ENCODE peak calls at places on chromosomes 1 and 21, in four cellular contexts. One of them, this sample, is unnamed.

GRCh38 chr1:153705484-153705883 is 22.4 kb upstream of the INTS3 start:
- DNase-seq in heart right ventricle: no peak
- DNase-seq in spleen: no peak
- DNase-seq in OCI-LY7: no peak
- DNase-seq in this sample: no peak

GRCh38 chr1:39576016-39576657 is 453 bp downstream of the PABPC4 start:
- DNase-seq in heart right ventricle: no peak
- DNase-seq in spleen: peak; percentile 86
- DNase-seq in OCI-LY7: peak; percentile 58
- DNase-seq in this sample: no peak

GRCh38 chr1:83950106-83950661 is 48.7 kb downstream of the TTLL7 start:
- DNase-seq in heart right ventricle: no peak
- DNase-seq in spleen: no peak
- DNase-seq in OCI-LY7: no peak
- DNase-seq in this sample: no peak

GRCh38 chr1:26789953-26790352 is 2.2 kb downstream of the PIGV start:
- DNase-seq in heart right ventricle: no peak
- DNase-seq in spleen: no peak
- DNase-seq in OCI-LY7: no peak
- DNase-seq in this sample: no peak

GRCh38 chr1:65149391-65149729 is 1.4 kb downstream of the AK4 start:
- DNase-seq in heart right ventricle: no peak
- DNase-seq in spleen: no peak
- DNase-seq in OCI-LY7: no peak
- DNase-seq in this sample: no peak

GRCh38 chr1:37233606-37234005 is 199.3 kb upstream of the GRIK3 start:
- DNase-seq in heart right ventricle: no peak
- DNase-seq in spleen: no peak
- DNase-seq in OCI-LY7: no peak
- DNase-seq in this sample: no peak

GRCh38 chr1:9700340-9700739 is 48.8 kb downstream of the PIK3CD start:
- DNase-seq in heart right ventricle: no peak
- DNase-seq in spleen: no peak
- DNase-seq in OCI-LY7: no peak
- DNase-seq in this sample: no peak

GRCh38 chr1:110874303-110875215 is 1.6 kb downstream of the CD53 start:
- DNase-seq in heart right ventricle: no peak
- DNase-seq in spleen: no peak
- DNase-seq in OCI-LY7: peak; percentile 28
- DNase-seq in this sample: peak; percentile 30

GRCh38 chr1:151282883-151283725 is 1.0 kb downstream of the ZNF687 start:
- DNase-seq in heart right ventricle: peak; percentile 32
- DNase-seq in spleen: peak; percentile 90
- DNase-seq in OCI-LY7: peak; percentile 35
- DNase-seq in this sample: peak; percentile 31

GRCh38 chr1:232643227-232643626 is 13.3 kb upstream of the SIPA1L2 start:
- DNase-seq in heart right ventricle: no peak
- DNase-seq in spleen: no peak
- DNase-seq in OCI-LY7: no peak
- DNase-seq in this sample: no peak

GRCh38 chr21:44578371-44579055 is 1.9 kb downstream of the KRTAP10-5 start:
- DNase-seq in heart right ventricle: no peak
- DNase-seq in spleen: peak; percentile 41
- DNase-seq in OCI-LY7: no peak
- DNase-seq in this sample: no peak

GRCh38 chr1:200334661-200335256 is 75.1 kb downstream of the ZNF281 start:
- DNase-seq in heart right ventricle: no peak
- DNase-seq in spleen: no peak
- DNase-seq in OCI-LY7: no peak
- DNase-seq in this sample: no peak

GRCh38 chr1:168234846-168235547 is 9.2 kb downstream of the SFT2D2 start:
- DNase-seq in heart right ventricle: no peak
- DNase-seq in spleen: no peak
- DNase-seq in OCI-LY7: peak; percentile 52
- DNase-seq in this sample: peak; percentile 41

GRCh38 chr1:119367332-119368124 is 1.1 kb upstream of the HAO2 start:
- DNase-seq in heart right ventricle: no peak
- DNase-seq in spleen: no peak
- DNase-seq in OCI-LY7: peak; percentile 9
- DNase-seq in this sample: peak; percentile 16

GRCh38 chr1:58619286-58620054 is 42.4 kb upstream of the TACSTD2 start:
- DNase-seq in heart right ventricle: peak; percentile 8
- DNase-seq in spleen: no peak
- DNase-seq in OCI-LY7: no peak
- DNase-seq in this sample: no peak

GRCh38 chr1:37477946-37478345 is 3.6 kb downstream of the ZC3H12A start:
- DNase-seq in heart right ventricle: no peak
- DNase-seq in spleen: peak; percentile 79
- DNase-seq in OCI-LY7: no peak
- DNase-seq in this sample: no peak

GRCh38 chr1:21332691-21333449 is 42.6 kb upstream of the ECE1 start:
- DNase-seq in heart right ventricle: peak; percentile 5
- DNase-seq in spleen: no peak
- DNase-seq in OCI-LY7: no peak
- DNase-seq in this sample: no peak

GRCh38 chr1:119453021-119453420 is 38.1 kb downstream of the HSD3B2 start:
- DNase-seq in heart right ventricle: no peak
- DNase-seq in spleen: no peak
- DNase-seq in OCI-LY7: no peak
- DNase-seq in this sample: no peak

GRCh38 chr1:43054961-43055360 is 96.3 kb upstream of the SLC2A1 start:
- DNase-seq in heart right ventricle: no peak
- DNase-seq in spleen: no peak
- DNase-seq in OCI-LY7: no peak
- DNase-seq in this sample: no peak

GRCh38 chr21:44761011-44761729 is 40.5 kb downstream of the UBE2G2 start:
- DNase-seq in heart right ventricle: no peak
- DNase-seq in spleen: peak; percentile 35
- DNase-seq in OCI-LY7: peak; percentile 45
- DNase-seq in this sample: peak; percentile 66

GRCh38 chr21:15210235-15210678 is 145.5 kb upstream of the NRIP1 start:
- DNase-seq in heart right ventricle: no peak
- DNase-seq in spleen: peak; percentile 73
- DNase-seq in OCI-LY7: no peak
- DNase-seq in this sample: peak; percentile 50

GRCh38 chr21:17512245-17513213 is at the start of gene CXADR:
- DNase-seq in heart right ventricle: peak; percentile 63
- DNase-seq in spleen: peak; percentile 89
- DNase-seq in OCI-LY7: peak; percentile 93
- DNase-seq in this sample: peak; percentile 93

GRCh38 chr1:185632659-185633428 is 101.3 kb upstream of the HMCN1 start:
- DNase-seq in heart right ventricle: no peak
- DNase-seq in spleen: no peak
- DNase-seq in OCI-LY7: no peak
- DNase-seq in this sample: no peak

GRCh38 chr1:58858344-58858673 is 74.5 kb upstream of the JUN start:
- DNase-seq in heart right ventricle: no peak
- DNase-seq in spleen: no peak
- DNase-seq in OCI-LY7: peak; percentile 64
- DNase-seq in this sample: no peak

GRCh38 chr1:80893140-80893539 is 907.6 kb upstream of the ADGRL2 start:
- DNase-seq in heart right ventricle: no peak
- DNase-seq in spleen: no peak
- DNase-seq in OCI-LY7: no peak
- DNase-seq in this sample: no peak

GRCh38 chr1:6915999-6916565 is 130.8 kb downstream of the CAMTA1 start:
- DNase-seq in heart right ventricle: no peak
- DNase-seq in spleen: no peak
- DNase-seq in OCI-LY7: no peak
- DNase-seq in this sample: no peak

GRCh38 chr1:147169840-147170674 is 2.2 kb downstream of the PRKAB2 start:
- DNase-seq in heart right ventricle: no peak
- DNase-seq in spleen: no peak
- DNase-seq in OCI-LY7: no peak
- DNase-seq in this sample: peak; percentile 17
- H3K4me3 ChIP-seq in heart right ventricle: peak overlapping the region; percentile 96
- H3K4me3 ChIP-seq in spleen: no peak overlapping the region
- H3K4me3 ChIP-seq in OCI-LY7: peak overlapping the region; percentile 87
- H3K4me3 ChIP-seq in this sample: peak overlapping the region; percentile 95

GRCh38 chr1:226655251-226656163 is 83.6 kb downstream of the ITPKB start:
- DNase-seq in heart right ventricle: no peak
- DNase-seq in spleen: peak; percentile 86
- DNase-seq in OCI-LY7: peak; percentile 69
- DNase-seq in this sample: no peak

GRCh38 chr1:226652613-226653012 is 86.5 kb downstream of the ITPKB start:
- DNase-seq in heart right ventricle: no peak
- DNase-seq in spleen: peak; percentile 77
- DNase-seq in OCI-LY7: no peak
- DNase-seq in this sample: no peak

GRCh38 chr1:226654508-226655124 is 84.5 kb downstream of the ITPKB start:
- DNase-seq in heart right ventricle: no peak
- DNase-seq in spleen: peak; percentile 75
- DNase-seq in OCI-LY7: no peak
- DNase-seq in this sample: no peak

GRCh38 chr1:226653311-226653921 is 85.7 kb downstream of the ITPKB start:
- DNase-seq in heart right ventricle: no peak
- DNase-seq in spleen: peak; percentile 89
- DNase-seq in OCI-LY7: peak; percentile 94
- DNase-seq in this sample: peak; percentile 40

DNA sequence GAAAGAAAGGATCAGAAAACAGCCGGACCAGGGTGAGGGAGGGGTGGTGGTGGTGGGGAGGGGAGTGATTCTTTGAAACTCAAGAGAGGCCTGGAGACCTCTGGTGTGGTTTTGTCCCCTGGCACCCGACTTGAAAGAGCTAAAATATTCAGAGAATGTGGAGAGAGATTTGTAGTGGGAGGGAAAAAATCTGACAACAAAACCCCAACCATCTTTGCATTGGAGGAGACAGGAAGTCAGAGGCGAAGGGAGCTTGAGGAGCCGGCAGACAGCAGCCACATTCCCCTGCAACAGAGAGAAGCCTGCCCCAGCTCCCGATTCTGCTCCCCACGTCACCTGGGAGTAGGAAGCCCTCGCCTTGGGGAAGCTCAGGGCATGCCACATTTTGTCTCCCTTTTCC is 85.0 kb downstream of the ITPKB start:
- DNase-seq in heart right ventricle: no peak
- DNase-seq in spleen: peak; percentile 74
- DNase-seq in OCI-LY7: no peak
- DNase-seq in this sample: no peak
- H3K4me1 ChIP-seq in heart right ventricle: peaks cover 56% of the 10 kb centered on the region
- H3K4me1 ChIP-seq in spleen: peaks cover 17% of the 10 kb centered on the region
- H3K4me1 ChIP-seq in OCI-LY7: no peaks in the 10 kb centered on the region
- H3K4me1 ChIP-seq in this sample: peaks cover 19% of the 10 kb centered on the region

DNA sequence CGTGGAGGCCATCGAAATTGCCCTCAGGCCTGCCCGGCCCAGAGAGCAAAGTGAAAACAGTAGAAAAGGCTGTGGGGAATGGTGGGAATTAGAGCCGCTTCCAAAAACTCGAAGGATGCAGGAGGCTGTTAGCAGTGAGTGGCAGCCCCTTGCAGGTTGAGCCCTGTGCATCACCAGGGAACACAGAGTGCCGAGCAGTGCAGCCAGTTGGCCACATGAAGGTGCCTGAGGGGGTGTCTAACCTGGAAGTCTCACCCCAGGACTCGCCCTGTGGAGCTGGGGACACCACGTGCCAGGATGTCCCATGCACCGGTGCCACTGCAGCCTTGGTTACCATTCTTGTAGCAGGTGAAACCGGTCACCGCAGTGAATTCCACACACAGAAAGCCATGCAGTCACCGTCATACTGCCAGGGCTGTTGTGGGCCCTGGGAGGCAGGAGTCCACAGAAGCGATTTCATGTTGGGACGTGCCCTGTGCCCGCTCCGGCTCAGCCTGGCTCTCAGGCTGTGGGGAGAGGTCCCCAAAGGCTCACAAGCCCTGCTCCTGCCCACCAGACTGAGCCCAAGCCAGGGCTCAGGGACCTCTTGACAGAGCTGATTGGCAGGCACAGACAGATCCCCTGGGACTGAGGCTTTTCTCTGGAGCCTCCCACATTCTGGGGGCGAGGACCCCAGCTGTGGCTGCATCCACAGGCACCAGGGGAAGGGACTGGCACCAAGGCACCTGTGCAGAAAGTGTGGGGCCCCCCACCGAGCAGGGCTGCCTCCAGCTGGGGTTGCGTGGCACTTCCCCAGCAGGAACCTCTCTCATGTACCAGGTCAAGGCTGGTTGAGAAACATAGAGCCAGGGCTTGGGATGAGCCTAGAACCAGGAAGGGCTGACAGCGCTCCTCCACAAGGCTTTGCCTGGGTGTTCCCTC is 16.7 kb upstream of the ACTRT2 start:
- DNase-seq in heart right ventricle: no peak
- DNase-seq in spleen: peak; percentile 58
- DNase-seq in OCI-LY7: no peak
- DNase-seq in this sample: no peak
- H3K9me3 ChIP-seq in heart right ventricle: no peaks in the 10 kb centered on the region
- H3K9me3 ChIP-seq in spleen: peaks cover 33% of the 10 kb centered on the region
- H3K9me3 ChIP-seq in OCI-LY7: peaks cover 10% of the 10 kb centered on the region
- H3K9me3 ChIP-seq in this sample: peaks cover 2% of the 10 kb centered on the region

DNA sequence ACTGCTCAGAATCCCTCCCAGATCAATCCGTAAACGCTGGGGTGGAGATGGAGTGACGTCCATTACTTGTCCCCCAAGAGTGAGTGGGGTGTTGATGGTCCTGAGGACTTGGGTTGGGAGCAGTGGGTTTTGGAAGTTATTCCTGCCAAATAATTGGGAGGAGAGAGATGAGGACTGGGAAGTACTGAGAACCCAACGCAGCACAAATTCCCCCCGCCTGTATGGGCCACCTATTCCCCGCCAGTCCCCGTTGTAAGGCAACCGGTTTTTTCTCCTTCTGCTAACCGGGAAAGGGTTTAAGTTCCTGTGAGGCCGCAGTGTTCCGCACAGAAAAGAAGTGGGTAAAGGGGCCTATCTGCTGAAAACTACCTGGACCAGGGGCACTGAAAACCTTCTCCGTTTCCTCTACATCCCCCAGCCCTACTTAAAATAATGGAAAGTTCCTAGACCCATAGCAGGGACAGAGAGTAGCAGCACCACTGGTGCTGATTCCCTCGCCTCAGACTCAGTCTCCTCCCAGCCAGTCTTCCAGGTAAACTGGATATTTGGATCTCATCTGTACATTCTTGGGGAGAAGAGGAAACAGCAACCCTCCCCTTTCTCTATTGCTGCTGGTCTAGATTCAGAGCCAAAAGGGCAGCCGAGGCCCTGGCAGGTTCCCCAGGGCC is 738 bp downstream of the LURAP1 start:
- DNase-seq in heart right ventricle: no peak
- DNase-seq in spleen: no peak
- DNase-seq in OCI-LY7: no peak
- DNase-seq in this sample: no peak
- H3K4me3 ChIP-seq in heart right ventricle: peak overlapping the region; percentile 70
- H3K4me3 ChIP-seq in spleen: peak overlapping the region; percentile 81
- H3K4me3 ChIP-seq in OCI-LY7: no peak overlapping the region
- H3K4me3 ChIP-seq in this sample: peak overlapping the region; percentile 12

GRCh38 chr21:46546799-46547198 is 58.1 kb downstream of the S100B start:
- DNase-seq in heart right ventricle: no peak
- DNase-seq in spleen: no peak
- DNase-seq in OCI-LY7: no peak
- DNase-seq in this sample: no peak
- H3K4me1 ChIP-seq in heart right ventricle: no peaks in the 10 kb centered on the region
- H3K4me1 ChIP-seq in spleen: no peaks in the 10 kb centered on the region
- H3K4me1 ChIP-seq in OCI-LY7: peaks cover 13% of the 10 kb centered on the region
- H3K4me1 ChIP-seq in this sample: no peaks in the 10 kb centered on the region